ENCODE peak calls at places on chromosomes 16 and 17, in ten cellular contexts. W, Z, J, F, K, R, S, B, E and L are unnamed samples.

GRCh38 chr17:67281736-67282135 is 36.7 kb upstream of the HELZ start:
- DNase-seq in W (no peak), Z (no peak), J (no peak), F (no peak), K (no peak), R (no peak), S (no peak), B (no peak), E (no peak), L (no peak)

GRCh38 chr16:69351309-69352027 is at the start of gene TMED6:
- DNase-seq in W (no peak), Z (peak), J (no peak), F (peak), K (no peak), R (peak), S (no peak), B (no peak), E (no peak), L (no peak)

GRCh38 chr16:76818611-76819181 is 372.3 kb upstream of the MON1B start:
- DNase-seq in W (no peak), Z (no peak), J (no peak), F (no peak), K (no peak), R (no peak), S (no peak), B (no peak), E (no peak), L (no peak)

GRCh38 chr17:63540581-63540980 is 9.7 kb upstream of the DCAF7 start:
- DNase-seq in W (no peak), Z (no peak), J (no peak), F (no peak), K (no peak), R (peak), S (no peak), B (no peak), E (no peak), L (no peak)

GRCh38 chr16:7391694-7392093 is 59.0 kb downstream of the RBFOX1 start:
- DNase-seq in W (no peak), Z (no peak), J (no peak), F (no peak), K (no peak), R (no peak), S (no peak), B (no peak), E (no peak), L (no peak)

GRCh38 chr17:75821552-75821951 is 22.7 kb downstream of the UNC13D start:
- DNase-seq in W (no peak), Z (no peak), J (no peak), F (peak), K (no peak), R (no peak), S (no peak), B (no peak), E (no peak), L (no peak)

GRCh38 chr16:7377231-7377630 is 44.6 kb downstream of the RBFOX1 start:
- DNase-seq in W (no peak), Z (no peak), J (no peak), F (no peak), K (no peak), R (no peak), S (no peak), B (no peak), E (no peak), L (no peak)

GRCh38 chr16:85934210-85934609 is 35.2 kb downstream of the IRF8 start:
- DNase-seq in W (no peak), Z (no peak), J (no peak), F (no peak), K (no peak), R (no peak), S (no peak), B (no peak), E (no peak), L (no peak)

GRCh38 chr17:79721993-79722671 is 8.6 kb upstream of the ENPP7 start:
- DNase-seq in W (no peak), Z (no peak), J (no peak), F (peak), K (no peak), R (no peak), S (no peak), B (peak), E (peak), L (no peak)

GRCh38 chr17:31582151-31582907 is 190.9 kb downstream of the RAB11FIP4 start:
- DNase-seq in W (no peak), Z (peak), J (no peak), F (no peak), K (no peak), R (peak), S (peak), B (peak), E (no peak), L (peak)

GRCh38 chr16:19717319-19717718 is 708 bp downstream of the KNOP1 start:
- DNase-seq in W (no peak), Z (no peak), J (no peak), F (peak), K (no peak), R (no peak), S (peak), B (no peak), E (no peak), L (no peak)

GRCh38 chr16:49664221-49665215 is 191.4 kb downstream of the ZNF423 start:
- DNase-seq in W (no peak), Z (no peak), J (no peak), F (no peak), K (no peak), R (no peak), S (no peak), B (peak), E (no peak), L (no peak)

GRCh38 chr17:5883775-5884665 is 186.2 kb upstream of the WSCD1 start:
- DNase-seq in W (no peak), Z (no peak), J (no peak), F (no peak), K (peak), R (no peak), S (no peak), B (no peak), E (no peak), L (no peak)

GRCh38 chr17:9890124-9890523 is 14.9 kb downstream of the RCVRN start:
- DNase-seq in W (no peak), Z (no peak), J (no peak), F (peak), K (no peak), R (no peak), S (no peak), B (no peak), E (no peak), L (peak)

GRCh38 chr17:78502611-78503148 is 74.5 kb downstream of the DNAH17 start:
- DNase-seq in W (no peak), Z (no peak), J (no peak), F (no peak), K (no peak), R (no peak), S (no peak), B (no peak), E (no peak), L (no peak)

GRCh38 chr17:72173475-72174116 is 52.8 kb downstream of the SOX9 start:
- DNase-seq in W (no peak), Z (no peak), J (no peak), F (no peak), K (no peak), R (no peak), S (no peak), B (no peak), E (no peak), L (no peak)

GRCh38 chr17:72175787-72176515 is 55.1 kb downstream of the SOX9 start:
- DNase-seq in W (no peak), Z (no peak), J (no peak), F (no peak), K (no peak), R (no peak), S (no peak), B (no peak), E (no peak), L (no peak)

GRCh38 chr17:72175263-72175662 is 54.4 kb downstream of the SOX9 start:
- DNase-seq in W (no peak), Z (no peak), J (no peak), F (no peak), K (no peak), R (no peak), S (no peak), B (no peak), E (no peak), L (no peak)

GRCh38 chr17:72169823-72170222 is 49.0 kb downstream of the SOX9 start:
- DNase-seq in W (no peak), Z (no peak), J (no peak), F (no peak), K (no peak), R (no peak), S (no peak), B (no peak), E (no peak), L (no peak)

GRCh38 chr17:72171703-72172670 is 51.2 kb downstream of the SOX9 start:
- DNase-seq in W (no peak), Z (no peak), J (no peak), F (no peak), K (no peak), R (no peak), S (no peak), B (no peak), E (no peak), L (no peak)
- TF ChIP-seq CTCF in W (no peak), Z (no peak), J (no peak), F (no peak), K (no peak), R (no peak), S (no peak), B (no peak), E (no peak), L (no peak)

DNA sequence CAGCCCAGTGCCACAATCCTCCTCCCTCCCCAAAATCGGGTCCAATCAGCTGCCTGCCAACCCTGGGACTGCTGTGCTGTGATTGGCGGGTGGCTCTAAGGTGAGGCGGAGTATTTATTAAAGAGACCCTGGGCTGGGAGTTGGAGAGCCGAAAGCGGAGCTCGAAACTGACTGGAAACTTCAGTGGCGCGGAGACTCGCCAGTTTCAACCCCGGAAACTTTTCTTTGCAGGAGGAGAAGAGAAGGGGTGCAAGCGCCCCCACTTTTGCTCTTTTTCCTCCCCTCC is at the start of gene SOX9:
- DNase-seq in W (peak), Z (peak), J (peak), F (peak), K (peak), R (peak), S (peak), B (peak), E (peak), L (peak)
- H3K4me3 ChIP-seq in W (peak), Z (peak), J (peak), F (peak), K (peak), R (peak), S (peak), B (peak), E (peak), L (peak)

GRCh38 chr16:75258807-75259141 is 7.3 kb upstream of the BCAR1 start:
- DNase-seq in W (no peak), Z (no peak), J (no peak), F (no peak), K (no peak), R (no peak), S (no peak), B (no peak), E (no peak), L (no peak)
- TF ChIP-seq CTCF in W (no peak), Z (no peak), J (no peak), F (no peak), K (no peak), R (no peak), S (no peak), B (no peak), E (no peak), L (no peak)

DNA sequence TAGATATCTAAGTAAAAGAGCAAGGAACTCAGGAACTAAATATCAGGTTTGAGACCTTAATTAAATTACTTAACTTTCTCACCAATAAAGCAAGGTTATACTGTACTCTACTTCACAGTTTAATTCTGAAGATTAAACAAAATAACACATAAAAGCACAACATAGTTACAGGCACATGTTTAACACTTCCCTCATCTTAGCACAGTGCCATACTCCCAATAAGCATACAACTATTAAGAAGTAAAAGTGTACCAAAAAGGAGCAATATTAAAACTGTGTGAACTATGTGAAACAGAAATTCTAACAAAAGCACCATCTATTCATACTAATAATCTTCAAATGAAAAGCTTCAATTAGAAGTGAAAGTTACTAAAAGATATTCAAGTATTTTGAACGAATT is 2.2 kb downstream of the APPBP2 start:
- DNase-seq in W (no peak), Z (no peak), J (no peak), F (no peak), K (no peak), R (no peak), S (no peak), B (no peak), E (no peak), L (no peak)
- H3K4me3 ChIP-seq in W (no peak), Z (no peak), J (peak), F (no peak), K (peak), R (peak), S (peak), B (peak), E (peak), L (peak)

GRCh38 chr17:80971704-80972304 is 19.8 kb upstream of the CHMP6 start:
- DNase-seq in W (no peak), Z (no peak), J (no peak), F (no peak), K (no peak), R (no peak), S (no peak), B (peak), E (no peak), L (no peak)
- TF ChIP-seq CTCF in W (no peak), Z (no peak), J (no peak), F (no peak), K (no peak), R (no peak), S (no peak), B (no peak), E (no peak), L (no peak)

GRCh38 chr17:55454906-55455474 is 33.4 kb upstream of the MMD start:
- DNase-seq in W (no peak), Z (no peak), J (no peak), F (no peak), K (peak), R (no peak), S (no peak), B (no peak), E (peak), L (peak)

GRCh38 chr17:55451758-55452468 is 30.3 kb upstream of the MMD start:
- DNase-seq in W (no peak), Z (no peak), J (no peak), F (no peak), K (peak), R (no peak), S (no peak), B (no peak), E (peak), L (peak)

GRCh38 chr17:55456307-55457240 is 34.9 kb upstream of the MMD start:
- DNase-seq in W (no peak), Z (no peak), J (no peak), F (no peak), K (no peak), R (no peak), S (no peak), B (no peak), E (peak), L (peak)

GRCh38 chr17:55451203-55451641 is 29.6 kb upstream of the MMD start:
- DNase-seq in W (no peak), Z (no peak), J (no peak), F (no peak), K (peak), R (no peak), S (no peak), B (no peak), E (peak), L (peak)

GRCh38 chr17:55453836-55454557 is 32.4 kb upstream of the MMD start:
- DNase-seq in W (no peak), Z (no peak), J (no peak), F (no peak), K (no peak), R (no peak), S (no peak), B (no peak), E (no peak), L (no peak)
- H3K4me3 ChIP-seq in W (no peak), Z (no peak), J (no peak), F (no peak), K (no peak), R (no peak), S (no peak), B (no peak), E (no peak), L (no peak)